ENCODE peak calls at places on chromosomes 1 and 21, in four cellular contexts. G is stomach, H is sigmoid colon, K is A549. A is an unnamed sample.

GRCh38 chr21:42234464-42235241 is 15.7 kb downstream of the ABCG1 start:
- DNase-seq in G (peak; percentile 84), H (peak; percentile 88), K (peak; percentile 28), A (no peak)

GRCh38 chr1:187471555-187471954 is 642.8 kb downstream of the PLA2G4A start:
- DNase-seq in G (no peak), H (no peak), K (no peak), A (no peak)

GRCh38 chr1:226476657-226477319 is 68.9 kb upstream of the PARP1 start:
- DNase-seq in G (no peak), H (no peak), K (no peak), A (no peak)

GRCh38 chr1:243890576-243890975 is 40.5 kb upstream of the AKT3 start:
- DNase-seq in G (no peak), H (no peak), K (no peak), A (no peak)

GRCh38 chr1:178939328-178939727 is 68.5 kb upstream of the ANGPTL1 start:
- DNase-seq in G (no peak), H (no peak), K (no peak), A (no peak)

GRCh38 chr1:15212216-15212988 is 34.6 kb upstream of the FHAD1 start:
- DNase-seq in G (peak; percentile 21), H (no peak), K (no peak), A (no peak)

GRCh38 chr1:59485949-59486348 is 189.1 kb downstream of the FGGY start:
- DNase-seq in G (no peak), H (no peak), K (no peak), A (no peak)

GRCh38 chr1:181577475-181577874 is 94.2 kb downstream of the CACNA1E start:
- DNase-seq in G (no peak), H (no peak), K (no peak), A (no peak)

GRCh38 chr1:229579101-229579651 is 20.7 kb upstream of the ABCB10 start:
- DNase-seq in G (no peak), H (peak; percentile 84), K (no peak), A (peak; percentile 34)

GRCh38 chr1:175788586-175789252 is 45.3 kb upstream of the TNR start:
- DNase-seq in G (no peak), H (no peak), K (no peak), A (no peak)

GRCh38 chr1:116382321-116382720 is 9.3 kb downstream of the ATP1A1 start:
- DNase-seq in G (no peak), H (no peak), K (no peak), A (no peak)

DNA sequence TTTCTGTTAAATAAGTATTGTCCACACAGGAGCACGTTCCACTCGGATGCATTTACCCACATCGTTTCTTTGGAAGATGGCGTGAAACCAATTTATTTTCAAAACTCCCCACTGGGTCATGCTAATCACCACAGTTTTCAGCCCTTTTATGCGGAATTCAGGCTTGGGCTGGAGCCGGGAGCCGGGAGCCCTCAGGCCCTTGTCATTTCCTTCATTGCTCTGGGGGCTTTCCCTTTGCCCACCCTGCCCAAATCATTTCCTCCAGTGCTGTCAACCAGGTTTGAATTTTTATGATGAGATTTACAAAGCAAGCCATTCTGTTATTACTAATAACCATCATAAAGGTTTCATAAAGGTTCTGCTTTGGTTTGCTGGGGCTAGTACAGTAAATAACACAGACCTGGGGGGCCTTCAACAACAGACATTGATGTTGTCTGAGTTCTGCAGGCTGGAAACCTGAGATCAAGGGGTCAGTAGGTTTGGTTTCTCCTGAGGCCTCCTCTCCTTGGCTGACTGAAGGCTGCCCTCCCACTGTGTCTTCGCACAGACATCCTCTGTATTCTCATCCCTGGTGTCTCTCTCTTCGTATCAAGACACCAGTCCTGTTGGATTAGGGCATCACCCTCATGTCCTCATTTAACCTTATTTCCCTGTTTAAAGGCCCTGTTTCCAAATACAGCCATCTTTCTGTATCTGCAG is 37.1 kb downstream of the HUNK start:
- DNase-seq in G (no peak), H (no peak), K (no peak), A (no peak)
- H3K27ac ChIP-seq in G (no peak overlapping the region), H (no peak overlapping the region), K (no peak overlapping the region), A (no peak overlapping the region)

DNA sequence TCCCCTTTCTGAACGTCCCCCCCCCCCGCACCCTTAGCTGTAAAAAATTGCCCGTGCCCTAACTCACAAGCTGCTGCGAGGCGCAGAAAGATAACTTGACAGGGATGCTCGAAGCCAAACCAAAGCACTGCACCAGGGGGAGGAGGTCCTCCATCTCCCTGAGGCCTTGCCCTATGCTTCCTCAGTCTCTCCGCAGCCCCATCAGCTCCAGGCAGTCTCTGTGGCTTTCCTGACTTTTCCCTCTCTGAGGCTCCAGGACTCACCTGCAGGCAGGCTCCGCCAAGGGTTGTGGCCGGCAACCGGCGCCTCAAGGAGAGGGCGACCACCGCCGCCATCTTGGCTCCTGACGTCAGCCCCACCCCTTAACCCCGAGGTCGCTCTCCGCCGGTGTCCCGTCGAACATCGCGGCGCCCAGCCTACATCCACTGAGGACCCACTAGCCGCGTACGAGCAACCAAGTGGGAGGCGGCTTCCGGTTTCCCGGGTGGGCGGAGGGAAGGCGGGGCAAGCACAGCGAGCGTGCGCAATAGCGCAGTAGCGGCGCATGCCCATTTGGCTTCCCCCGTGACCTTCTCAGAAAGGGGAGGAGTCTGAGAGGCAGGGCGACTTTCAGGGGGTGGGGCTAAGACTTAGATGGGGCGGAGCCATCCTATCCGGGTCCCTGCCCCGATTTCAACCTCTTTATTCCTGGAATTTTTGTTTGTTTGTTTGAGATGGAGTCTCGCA is at the start of gene SDHB:
- DNase-seq in G (peak; percentile 99), H (peak; percentile 100), K (peak; percentile 93), A (peak; percentile 95)
- TF ChIP-seq EP300 in G (no peak), H (no peak), K (no peak), A (peak; percentile 99)

GRCh38 chr1:92485374-92486250 is 1.1 kb downstream of the GFI1 start:
- DNase-seq in G (peak; percentile 69), H (no peak), K (no peak), A (no peak)
- TF ChIP-seq CTCF in G (no peak), H (no peak), K (no peak), A (no peak)

DNA sequence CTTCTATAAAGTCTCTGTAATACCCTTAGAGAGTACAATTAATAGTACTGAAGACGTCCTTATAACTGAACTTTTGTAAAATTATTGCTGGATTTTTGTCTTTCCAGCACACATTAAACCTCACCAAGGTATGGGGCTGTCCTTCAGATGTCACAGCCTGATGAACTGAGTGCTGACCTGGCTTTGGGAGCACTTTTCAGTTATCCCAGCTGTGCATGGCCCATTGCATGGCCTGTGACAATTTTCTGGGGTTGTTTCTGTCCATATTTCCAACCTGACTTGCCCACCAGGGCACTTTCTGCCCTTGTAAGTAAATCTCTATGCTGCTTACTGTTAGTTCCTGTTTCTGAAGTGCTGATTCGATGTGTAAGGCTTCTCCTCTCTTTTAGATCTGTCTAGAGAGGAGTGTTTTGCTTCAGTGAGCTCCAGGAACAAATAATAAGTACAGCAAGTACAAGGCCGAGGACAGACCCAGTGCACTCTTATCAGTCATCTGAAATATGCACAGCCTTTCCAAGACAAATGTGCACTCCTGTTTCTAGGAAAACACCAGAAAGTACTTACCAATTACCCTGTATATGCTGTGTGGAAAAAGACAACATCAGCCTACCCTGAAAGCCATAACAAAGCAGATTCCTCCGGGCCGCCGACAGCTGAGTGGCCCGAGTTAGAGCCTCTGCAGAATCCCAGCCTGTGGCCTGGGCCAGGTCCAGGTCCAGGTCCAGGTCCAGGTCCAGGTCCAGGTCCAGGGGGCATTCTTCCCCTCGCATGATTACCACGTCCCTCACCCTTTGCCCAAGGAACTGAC is 121.7 kb downstream of the DHRS3 start:
- DNase-seq in G (no peak), H (no peak), K (no peak), A (no peak)
- H3K27ac ChIP-seq in G (peak overlapping the region; percentile 75), H (peak overlapping the region; percentile 71), K (peak overlapping the region; percentile 33), A (peak overlapping the region; percentile 27)

GRCh38 chr1:113253979-113254378 is 136.3 kb upstream of the MAGI3 start:
- DNase-seq in G (no peak), H (no peak), K (no peak), A (no peak)

GRCh38 chr1:113252166-113252565 is 138.1 kb upstream of the MAGI3 start:
- DNase-seq in G (no peak), H (no peak), K (no peak), A (no peak)

GRCh38 chr1:113255728-113256347 is 134.5 kb upstream of the MAGI3 start:
- DNase-seq in G (peak; percentile 51), H (no peak), K (no peak), A (no peak)

GRCh38 chr1:113255038-113255727 is 135.1 kb upstream of the MAGI3 start:
- DNase-seq in G (peak; percentile 56), H (no peak), K (no peak), A (no peak)

DNA sequence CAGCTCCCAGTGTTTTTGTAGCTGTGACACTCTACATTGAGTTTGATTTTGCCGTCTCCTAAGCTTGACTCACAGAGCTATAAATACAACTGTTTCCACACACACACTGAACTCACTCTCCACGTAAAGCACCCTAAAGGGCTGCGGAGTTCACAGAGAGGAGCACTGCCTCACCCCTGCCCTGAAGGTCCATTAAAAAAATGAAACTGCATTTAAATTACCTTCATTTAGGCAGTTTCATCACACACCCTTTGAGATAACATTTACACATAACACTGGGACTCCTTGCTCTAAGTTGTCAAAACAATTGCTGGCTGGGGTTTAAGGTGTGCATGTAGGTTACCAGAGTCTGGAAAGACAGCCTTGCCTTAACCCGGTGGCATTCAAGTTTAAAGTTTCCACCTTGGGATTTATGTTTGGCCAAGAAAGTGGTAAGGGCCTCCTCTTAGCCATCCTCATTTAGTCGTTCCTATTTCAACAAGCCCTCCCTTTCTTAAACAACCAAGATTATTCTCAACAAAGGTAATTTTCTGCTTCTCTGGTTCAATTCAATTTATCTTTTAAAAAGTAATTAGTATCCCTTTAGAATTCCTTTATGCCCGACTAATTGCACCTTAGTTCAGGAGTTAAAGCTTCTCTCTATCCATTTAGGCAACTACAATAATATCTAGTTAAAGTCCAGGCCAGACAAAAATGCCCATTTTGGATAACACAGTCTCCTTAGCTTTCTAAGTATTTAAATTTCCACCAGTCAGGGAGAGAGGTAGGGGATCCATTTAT is 136.9 kb upstream of the MAGI3 start:
- DNase-seq in G (no peak), H (no peak), K (no peak), A (no peak)
- TF ChIP-seq EP300 in G (no peak), H (no peak), K (no peak), A (no peak)

GRCh38 chr1:33429846-33430750 is 797 bp downstream of the PHC2 start:
- DNase-seq in G (peak; percentile 51), H (peak; percentile 82), K (peak; percentile 5), A (no peak)

GRCh38 chr1:33429332-33429731 is 1.6 kb downstream of the PHC2 start:
- DNase-seq in G (no peak), H (no peak), K (no peak), A (no peak)

GRCh38 chr1:33428661-33429060 is 2.2 kb downstream of the PHC2 start:
- DNase-seq in G (no peak), H (no peak), K (no peak), A (no peak)

GRCh38 chr1:33433509-33434362 is 2.8 kb upstream of the PHC2 start:
- DNase-seq in G (no peak), H (peak; percentile 86), K (peak; percentile 16), A (no peak)

GRCh38 chr1:33430751-33431593 is at the start of gene PHC2:
- DNase-seq in G (peak; percentile 98), H (peak; percentile 98), K (peak; percentile 90), A (peak; percentile 97)
- TF ChIP-seq CTCF in G (no peak), H (peak; percentile 24), K (no peak), A (peak; percentile 54)

A was measured in tibial nerve.